ENCODE peak calls at places on chromosome 12, in six cellular contexts. L is ELR, K is NCI-H2081, J is retinal pigment epithelial cell, T is LoVo, H is Panc1. D is an unnamed sample.

GRCh38 chr12:124532331-124532750 is 35.1 kb downstream of the NCOR2 start:
- DNase-seq in L (no peak), K (no peak), J (no peak), T (no peak), H (no peak), D (no peak)

GRCh38 chr12:109696485-109697269 is 16.9 kb upstream of the FAM222A start:
- DNase-seq in L (peak), K (no peak), J (no peak), T (peak), H (no peak), D (peak)

GRCh38 chr12:54141534-54142475 is 47.0 kb downstream of the SMUG1 start:
- DNase-seq in L (peak), K (no peak), J (no peak), T (no peak), H (no peak), D (no peak)

GRCh38 chr12:109440851-109441490 is 36.1 kb downstream of the KCTD10 start:
- DNase-seq in L (no peak), K (peak), J (no peak), T (no peak), H (no peak), D (no peak)

GRCh38 chr12:65209655-65210043 is 40.3 kb downstream of the LEMD3 start:
- DNase-seq in L (no peak), K (no peak), J (peak), T (peak), H (no peak), D (no peak)

GRCh38 chr12:20493924-20494323 is 125.6 kb downstream of the PDE3A start:
- DNase-seq in L (no peak), K (no peak), J (peak), T (no peak), H (no peak), D (no peak)

GRCh38 chr12:16385779-16386646 is 38.6 kb downstream of the MGST1 start:
- DNase-seq in L (peak), K (peak), J (peak), T (peak), H (peak), D (no peak)

GRCh38 chr12:5665615-5666014 is 233.7 kb downstream of the NTF3 start:
- DNase-seq in L (peak), K (no peak), J (no peak), T (no peak), H (no peak), D (no peak)

GRCh38 chr12:31650927-31651326 is 8.6 kb upstream of the ETFBKMT start:
- DNase-seq in L (no peak), K (no peak), J (no peak), T (peak), H (no peak), D (peak)